ENCODE peak calls at places on chromosome 1, in six cellular contexts. One of them, this sample, is unnamed.

GRCh38 chr1:24871306-24871901 is 58.7 kb downstream of the RUNX3 start:
- DNase-seq in RWPE1: no peak
- DNase-seq in ureter: no peak
- DNase-seq in iPS DF 6.9: no peak
- DNase-seq in tibial artery: no peak
- DNase-seq in MCF 10A: no peak
- DNase-seq in this sample: no peak

GRCh38 chr1:11062965-11063401 is 3.2 kb upstream of the SRM start:
- DNase-seq in RWPE1: no peak
- DNase-seq in ureter: no peak
- DNase-seq in iPS DF 6.9: no peak
- DNase-seq in tibial artery: no peak
- DNase-seq in MCF 10A: no peak
- DNase-seq in this sample: no peak

GRCh38 chr1:156503672-156504055 is 3.1 kb upstream of the MEF2D start:
- DNase-seq in RWPE1: no peak
- DNase-seq in ureter: no peak
- DNase-seq in iPS DF 6.9: no peak
- DNase-seq in tibial artery: no peak
- DNase-seq in MCF 10A: peak
- DNase-seq in this sample: no peak

GRCh38 chr1:170680428-170680827 is 16.5 kb downstream of the PRRX1 start:
- DNase-seq in RWPE1: no peak
- DNase-seq in ureter: no peak
- DNase-seq in iPS DF 6.9: no peak
- DNase-seq in tibial artery: no peak
- DNase-seq in MCF 10A: peak
- DNase-seq in this sample: peak

GRCh38 chr1:88422037-88422436 is 262.0 kb upstream of the PKN2 start:
- DNase-seq in RWPE1: no peak
- DNase-seq in ureter: no peak
- DNase-seq in iPS DF 6.9: no peak
- DNase-seq in tibial artery: no peak
- DNase-seq in MCF 10A: peak
- DNase-seq in this sample: no peak

GRCh38 chr1:2494323-2494693 is 18.2 kb downstream of the PLCH2 start:
- DNase-seq in RWPE1: peak
- DNase-seq in ureter: no peak
- DNase-seq in iPS DF 6.9: no peak
- DNase-seq in tibial artery: no peak
- DNase-seq in MCF 10A: peak
- DNase-seq in this sample: no peak

GRCh38 chr1:52943876-52944275 is 16.8 kb downstream of the SCP2 start:
- DNase-seq in RWPE1: no peak
- DNase-seq in ureter: no peak
- DNase-seq in iPS DF 6.9: no peak
- DNase-seq in tibial artery: no peak
- DNase-seq in MCF 10A: no peak
- DNase-seq in this sample: no peak

GRCh38 chr1:14334336-14335176 is 263.9 kb upstream of the KAZN start:
- DNase-seq in RWPE1: no peak
- DNase-seq in ureter: no peak
- DNase-seq in iPS DF 6.9: no peak
- DNase-seq in tibial artery: no peak
- DNase-seq in MCF 10A: peak
- DNase-seq in this sample: no peak

GRCh38 chr1:43786975-43787374 is 79.6 kb downstream of the ST3GAL3 start:
- DNase-seq in RWPE1: no peak
- DNase-seq in ureter: no peak
- DNase-seq in iPS DF 6.9: no peak
- DNase-seq in tibial artery: no peak
- DNase-seq in MCF 10A: no peak
- DNase-seq in this sample: no peak

GRCh38 chr1:184310157-184310819 is 76.5 kb upstream of the C1orf21 start:
- DNase-seq in RWPE1: no peak
- DNase-seq in ureter: no peak
- DNase-seq in iPS DF 6.9: no peak
- DNase-seq in tibial artery: no peak
- DNase-seq in MCF 10A: no peak
- DNase-seq in this sample: no peak

GRCh38 chr1:107145637-107146036 is 4.8 kb downstream of the NTNG1 start:
- DNase-seq in RWPE1: no peak
- DNase-seq in ureter: no peak
- DNase-seq in iPS DF 6.9: no peak
- DNase-seq in tibial artery: no peak
- DNase-seq in MCF 10A: no peak
- DNase-seq in this sample: no peak

This sample was measured in esophagus muscularis mucosa.